ENCODE peak calls at places on chromosomes 16 and 17, in four cellular contexts. B is H1, A is HepG2, I is K562. R is an unnamed sample.

GRCh38 chr17:31318298-31319190 is 2.9 kb downstream of the EVI2A start:
- DNase-seq in B (no peak), A (no peak), I (no peak), R (peak; percentile 4)

GRCh38 chr16:20884240-20884556 is 16.0 kb downstream of the DCUN1D3 start:
- DNase-seq in A (peak; percentile 56), B (no peak), I (no peak), R (no peak)

GRCh38 chr17:44878627-44879221 is 20.5 kb downstream of the EFTUD2 start:
- DNase-seq in I (peak; percentile 45), A (peak; percentile 37), B (no peak), R (peak; percentile 49)

GRCh38 chr16:71205482-71206131 is 24.9 kb downstream of the HYDIN start:
- DNase-seq in A (no peak), B (no peak), I (no peak), R (no peak)

GRCh38 chr16:70695351-70696070 is 9.7 kb upstream of the MTSS2 start:
- DNase-seq in I (peak; percentile 93), A (peak; percentile 34), B (no peak), R (peak; percentile 86)

GRCh38 chr16:11725457-11725856 is 17.2 kb downstream of the TXNDC11 start:
- DNase-seq in B (no peak), I (no peak), A (no peak), R (no peak)

GRCh38 chr17:42809250-42809649 is 10.6 kb downstream of the CNTD1 start:
- DNase-seq in B (no peak), A (no peak), I (no peak), R (no peak)

GRCh38 chr17:3025421-3026124 is 37.8 kb downstream of the OR1D5 start:
- DNase-seq in A (no peak), B (no peak), I (no peak), R (no peak)

GRCh38 chr17:21039839-21040575 is 2.8 kb downstream of the USP22 start:
- DNase-seq in B (no peak), A (peak; percentile 70), I (peak; percentile 33), R (peak; percentile 49)

GRCh38 chr17:39227364-39227919 is 1.7 kb upstream of the STAC2 start:
- DNase-seq in B (no peak), A (no peak), I (no peak), R (no peak)

GRCh38 chr17:66431910-66432309 is 129.5 kb downstream of the PRKCA start:
- DNase-seq in B (no peak), I (no peak), A (no peak), R (peak; percentile 65)

GRCh38 chr17:82876602-82877391 is 37.0 kb upstream of the ZNF750 start:
- DNase-seq in A (peak; percentile 65), B (no peak), I (peak; percentile 89), R (peak; percentile 79)

GRCh38 chr16:75322706-75323105 is 71.3 kb upstream of the BCAR1 start:
- DNase-seq in A (no peak), B (no peak), I (no peak), R (peak; percentile 57)

GRCh38 chr17:31310877-31311276 is 3.0 kb downstream of the EVI2B start:
- DNase-seq in I (no peak), A (no peak), B (no peak), R (no peak)

GRCh38 chr17:83133302-83134121 is 54.1 kb downstream of the METRNL start:
- DNase-seq in I (no peak), A (no peak), B (no peak), R (no peak)

GRCh38 chr16:29920690-29921371 is 5.2 kb downstream of the KCTD13 start:
- DNase-seq in B (no peak), A (no peak), I (no peak), R (peak; percentile 42)

GRCh38 chr16:54285414-54286066 is 1.0 kb downstream of the IRX3 start:
- DNase-seq in I (no peak), B (no peak), A (peak; percentile 38), R (no peak)

GRCh38 chr16:4957420-4957719 is 760 bp upstream of the SEC14L5 start:
- DNase-seq in B (no peak), I (no peak), A (no peak), R (no peak)

GRCh38 chr17:45855691-45856315 is 11.1 kb downstream of the SPPL2C start:
- DNase-seq in I (no peak), A (no peak), B (no peak), R (no peak)

GRCh38 chr16:84115919-84116719 is 623 bp downstream of the MBTPS1 start:
- DNase-seq in I (peak; percentile 75), B (no peak), A (peak; percentile 54), R (peak; percentile 52)

GRCh38 chr17:74930535-74931036 is 5.1 kb upstream of the OTOP3 start:
- DNase-seq in I (no peak), B (no peak), A (no peak), R (no peak)

GRCh38 chr17:42518046-42518754 is 17.8 kb upstream of the NAGLU start:
- DNase-seq in I (peak; percentile 64), B (no peak), A (no peak), R (peak; percentile 98)

GRCh38 chr17:79945591-79946255 is 89.9 kb downstream of the TBC1D16 start:
- DNase-seq in I (no peak), B (no peak), A (no peak), R (no peak)

GRCh38 chr16:58511933-58512815 is 3.1 kb upstream of the SETD6 start:
- DNase-seq in B (peak; percentile 96), I (peak; percentile 64), A (peak; percentile 75), R (peak; percentile 51)

GRCh38 chr16:79658301-79659001 is 57.9 kb upstream of the MAF start:
- DNase-seq in I (peak; percentile 25), A (peak; percentile 22), B (no peak), R (no peak)

GRCh38 chr17:27489045-27489715 is 32.9 kb downstream of the KSR1 start:
- DNase-seq in A (no peak), B (no peak), I (no peak), R (no peak)

GRCh38 chr17:81824595-81824994 is 8.5 kb downstream of the MCRIP1 start:
- DNase-seq in B (no peak), I (no peak), A (no peak), R (no peak)

GRCh38 chr16:15542261-15542660 is 100.7 kb downstream of the MARF1 start:
- DNase-seq in B (no peak), I (no peak), A (no peak), R (no peak)

GRCh38 chr16:46897471-46897870 is 13.3 kb downstream of the GPT2 start:
- DNase-seq in A (no peak), B (no peak), I (no peak), R (no peak)

GRCh38 chr17:65181237-65182061 is 44.3 kb downstream of the RGS9 start:
- DNase-seq in I (no peak), A (no peak), B (no peak), R (no peak)

GRCh38 chr17:66954632-66955031 is 9.9 kb upstream of the CACNG4 start:
- DNase-seq in B (no peak), I (no peak), A (no peak), R (no peak)

GRCh38 chr17:49488612-49489011 is 6.5 kb upstream of the NGFR start:
- DNase-seq in B (no peak), A (no peak), I (no peak), R (no peak)
- TF ChIP-seq JUN in B (no peak), A (no peak), I (no peak), R (no peak)

GRCh38 chr16:24815052-24815451 is 30.7 kb upstream of the SLC5A11 start:
- DNase-seq in A (no peak), B (no peak), I (no peak), R (no peak)
- H3K36me3 ChIP-seq in A (peaks cover 94% of the 10 kb centered on the region), B (peaks cover 93% of the 10 kb centered on the region), I (peaks cover 90% of the 10 kb centered on the region), R (peaks cover 43% of the 10 kb centered on the region)

DNA sequence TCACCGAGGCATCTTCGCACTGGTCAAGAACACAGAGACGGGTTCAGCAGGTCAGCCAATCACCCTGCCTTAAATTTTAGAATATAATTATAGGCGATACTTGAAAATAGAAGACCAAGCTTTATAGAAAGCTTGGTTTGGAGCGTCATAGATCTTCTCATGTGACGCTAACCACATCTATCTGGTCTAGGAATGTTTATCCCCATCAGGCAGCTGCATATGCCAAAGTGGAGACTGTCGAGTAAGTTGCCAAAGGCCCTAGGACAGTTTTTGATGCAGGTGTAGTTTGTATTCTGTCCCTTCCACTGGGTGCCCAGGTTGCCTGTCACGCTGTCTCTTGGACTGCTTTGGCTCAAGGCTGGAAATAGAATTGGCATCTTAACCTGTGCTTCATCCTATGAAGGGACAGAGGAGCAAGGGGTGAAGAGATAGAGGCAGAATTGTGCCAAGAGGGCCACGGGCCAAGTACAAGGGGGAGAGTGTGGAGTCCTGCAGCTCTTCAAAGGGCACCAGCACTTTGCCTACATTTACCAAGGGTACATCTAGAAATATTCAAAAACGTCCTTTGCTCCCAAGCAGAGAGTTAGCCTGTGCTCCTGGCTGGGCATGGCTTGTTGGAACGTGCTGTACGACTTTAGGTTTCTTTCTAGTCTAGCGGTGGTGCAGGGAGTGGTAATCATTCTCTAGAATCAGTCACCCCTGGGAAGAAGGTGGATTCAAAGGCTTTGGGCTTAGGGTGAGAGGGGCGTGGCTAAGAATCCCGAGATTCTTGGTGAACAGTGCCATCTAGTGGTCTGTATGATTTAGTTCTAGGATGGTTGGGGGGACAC is 5.3 kb upstream of the WIPI1 start:
- DNase-seq in B (peak; percentile 76), A (peak; percentile 88), I (peak; percentile 80), R (peak; percentile 83)
- TF ChIP-seq JUN in B (no peak), A (no peak), I (no peak), R (no peak)

DNA sequence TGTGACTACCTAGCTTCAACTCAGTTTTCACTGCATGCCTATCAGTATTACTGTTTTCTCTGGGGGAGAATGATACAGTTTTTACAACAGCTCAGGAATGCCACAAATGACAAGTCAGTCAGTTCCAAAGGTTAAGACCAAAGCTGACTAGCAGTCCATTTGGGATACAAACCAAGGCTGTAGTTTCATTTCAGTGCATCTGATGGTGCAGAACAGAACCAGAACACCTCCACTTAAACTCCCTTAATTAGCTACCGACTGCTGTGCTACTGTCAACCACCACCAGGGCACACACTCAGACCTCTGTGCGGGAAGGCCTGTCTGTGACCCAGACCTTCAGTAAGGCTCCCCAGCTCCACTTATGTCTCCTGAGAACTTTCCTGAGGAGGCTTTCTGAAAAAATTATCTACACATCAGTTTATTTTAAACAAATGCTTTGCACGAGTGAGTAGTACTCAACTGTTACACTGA is 20.4 kb downstream of the NFE2L1 start:
- DNase-seq in B (peak; percentile 62), A (peak; percentile 41), I (peak; percentile 30), R (no peak)
- H3K36me3 ChIP-seq in B (peaks cover 35% of the 10 kb centered on the region), A (peaks cover 37% of the 10 kb centered on the region), I (peaks cover 73% of the 10 kb centered on the region), R (peaks cover 12% of the 10 kb centered on the region)

DNA sequence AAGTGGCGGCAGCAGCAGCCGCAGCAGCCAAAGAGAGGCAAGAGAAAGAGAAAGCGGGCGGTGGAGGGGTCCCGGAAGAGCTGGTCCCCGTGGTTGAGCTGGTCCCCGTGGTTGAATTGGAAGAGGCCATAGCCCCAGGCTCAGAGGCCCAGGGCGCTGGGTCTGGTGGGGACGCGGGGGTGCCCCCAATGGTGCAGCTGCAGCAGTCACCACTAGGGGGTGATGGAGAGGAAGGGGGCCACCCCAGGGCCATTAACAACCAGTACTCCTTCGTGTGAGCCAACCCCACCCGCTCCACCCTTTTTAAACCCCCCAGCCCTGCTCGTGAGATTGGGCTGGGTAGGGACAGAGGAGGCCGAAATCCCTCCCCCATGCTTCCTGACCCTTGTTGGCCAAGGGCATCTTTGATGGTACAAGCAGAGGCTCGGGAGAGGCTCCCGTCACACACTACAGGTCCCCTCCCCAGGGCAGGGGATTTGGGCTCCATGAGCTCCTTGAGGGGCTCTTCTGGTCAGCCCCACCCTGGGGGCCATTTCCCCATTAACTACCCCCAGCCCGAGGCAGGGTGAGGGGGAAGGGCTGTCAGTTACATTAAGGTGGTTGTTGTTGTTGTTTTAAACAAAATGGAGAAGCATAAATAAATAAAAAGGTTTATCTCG is 4.6 kb upstream of the ATP2A1 start:
- DNase-seq in I (peak; percentile 85), A (no peak), B (peak; percentile 87), R (no peak)
- TF ChIP-seq JUN in I (no peak), A (no peak), B (no peak), R (no peak)

GRCh38 chr16:3761375-3762079 is 44.2 kb upstream of the TRAP1 start:
- DNase-seq in B (no peak), I (no peak), A (no peak), R (no peak)
- H3K36me3 ChIP-seq in B (peaks cover 32% of the 10 kb centered on the region), I (peaks cover 43% of the 10 kb centered on the region), A (peaks cover 75% of the 10 kb centered on the region), R (peaks cover 22% of the 10 kb centered on the region)